ENCODE peak calls at places on chromosomes 11 and 22, in six cellular contexts. H is endodermal cell, L is psoas muscle, B is AG04450, O is lower leg skin, K is mesendoderm. G is an unnamed sample.

GRCh38 chr11:27976262-27976661 is 131.7 kb downstream of the KIF18A start:
- DNase-seq in B (no peak), O (no peak), K (no peak), H (no peak), L (no peak), G (no peak)

GRCh38 chr11:44608654-44609027 is 43.2 kb downstream of the CD82 start:
- DNase-seq in K (no peak), B (no peak), L (no peak), H (no peak), O (no peak), G (no peak)

GRCh38 chr11:69443968-69444364 is 37.5 kb upstream of the LINC01488 start:
- DNase-seq in B (no peak), H (peak; percentile 70), L (no peak), K (peak; percentile 55), O (no peak), G (no peak)

GRCh38 chr11:78957481-78958245 is 383.0 kb upstream of the NARS2 start:
- DNase-seq in K (no peak), L (no peak), B (no peak), H (no peak), O (peak; percentile 29), G (no peak)

GRCh38 chr11:6618117-6619020 is 853 bp downstream of the TPP1 start:
- DNase-seq in K (peak; percentile 67), L (peak; percentile 51), B (peak; percentile 59), O (no peak), H (no peak), G (no peak)

GRCh38 chr11:113265343-113265742 is 49.0 kb upstream of the TTC12 start:
- DNase-seq in O (peak; percentile 12), H (no peak), K (no peak), B (no peak), L (no peak), G (no peak)

GRCh38 chr11:97620012-97620411 is 1230.2 kb downstream of the JRKL start:
- DNase-seq in H (no peak), L (no peak), O (no peak), B (no peak), K (no peak), G (no peak)

GRCh38 chr11:73230931-73231330 is 12.8 kb downstream of the P2RY2 start:
- DNase-seq in B (no peak), H (peak; percentile 30), O (peak; percentile 50), L (peak; percentile 47), K (no peak), G (no peak)

GRCh38 chr11:133966924-133967598 is 10.3 kb upstream of the IGSF9B start:
- DNase-seq in O (no peak), B (no peak), H (peak; percentile 90), L (peak; percentile 76), K (peak; percentile 50), G (no peak)

GRCh38 chr22:30079952-30080533 is at the start of gene HORMAD2:
- DNase-seq in K (peak; percentile 95), H (peak; percentile 98), B (no peak), O (no peak), L (no peak), G (no peak)

GRCh38 chr11:42234381-42235035 is 775.1 kb upstream of the LRRC4C start:
- DNase-seq in B (no peak), K (peak; percentile 27), H (no peak), O (no peak), L (no peak), G (peak; percentile 56)

GRCh38 chr11:38646382-38646781 is 2048.3 kb upstream of the RAG2 start:
- DNase-seq in L (no peak), K (no peak), O (no peak), B (no peak), H (no peak), G (no peak)

GRCh38 chr11:110435780-110436717 is 6.3 kb downstream of the FDX1 start:
- DNase-seq in K (no peak), L (no peak), B (no peak), H (no peak), O (no peak), G (no peak)

GRCh38 chr11:11349051-11349450 is 4.0 kb downstream of the CSNK2A3 start:
- DNase-seq in L (no peak), K (no peak), B (no peak), H (no peak), O (no peak), G (no peak)

GRCh38 chr11:115047631-115048030 is 369.3 kb downstream of the NXPE2 start:
- DNase-seq in O (no peak), K (no peak), B (no peak), L (no peak), H (no peak), G (no peak)

GRCh38 chr22:35510481-35510934 is 30.1 kb upstream of the RASD2 start:
- DNase-seq in B (no peak), K (no peak), L (no peak), O (no peak), H (no peak), G (peak; percentile 12)

GRCh38 chr11:7905961-7906429 is 25.1 kb downstream of the OR10A6 start:
- DNase-seq in L (no peak), O (no peak), B (no peak), K (peak; percentile 98), H (peak; percentile 93), G (no peak)

GRCh38 chr11:129458756-129459535 is 83.3 kb downstream of the BARX2 start:
- DNase-seq in L (no peak), K (no peak), H (no peak), B (no peak), O (no peak), G (no peak)

GRCh38 chr11:82960779-82961143 is 59.2 kb downstream of the DDIAS start:
- DNase-seq in O (no peak), L (no peak), K (no peak), H (no peak), B (no peak), G (no peak)

GRCh38 chr11:65591939-65592814 is 3.4 kb downstream of the KCNK7 start:
- DNase-seq in O (no peak), L (peak; percentile 77), B (no peak), H (peak; percentile 94), K (peak; percentile 94), G (no peak)
- H3K4me3 ChIP-seq in O (no peak overlapping the region), L (peak overlapping the region; percentile 22), B (no peak overlapping the region), H (peak overlapping the region; percentile 72), K (peak overlapping the region; percentile 13), G (no peak overlapping the region)

GRCh38 chr11:76266701-76267100 is 60.4 kb upstream of the WNT11 start:
- DNase-seq in O (no peak), H (no peak), L (no peak), B (no peak), K (no peak), G (no peak)

GRCh38 chr11:76267563-76267962 is 61.3 kb upstream of the WNT11 start:
- DNase-seq in B (no peak), L (no peak), K (no peak), O (no peak), H (no peak), G (no peak)

GRCh38 chr11:76269661-76270322 is 63.5 kb upstream of the WNT11 start:
- DNase-seq in B (no peak), O (no peak), L (peak; percentile 73), H (no peak), K (no peak), G (no peak)

GRCh38 chr11:76269247-76269646 is 62.9 kb upstream of the WNT11 start:
- DNase-seq in L (peak; percentile 88), B (no peak), H (no peak), K (no peak), O (no peak), G (no peak)

GRCh38 chr11:76268498-76268897 is 62.2 kb upstream of the WNT11 start:
- DNase-seq in H (no peak), B (no peak), O (no peak), K (no peak), L (no peak), G (no peak)
- H3K4me3 ChIP-seq in H (no peak overlapping the region), B (no peak overlapping the region), O (no peak overlapping the region), K (no peak overlapping the region), L (no peak overlapping the region), G (no peak overlapping the region)

GRCh38 chr22:33920927-33921575 is 775 bp upstream of the LARGE1 start:
- DNase-seq in O (peak; percentile 100), L (peak; percentile 99), B (peak; percentile 91), K (peak; percentile 98), H (peak; percentile 100), G (peak; percentile 59)

GRCh38 chr22:33919591-33920501 is at the start of gene LARGE1:
- DNase-seq in O (peak; percentile 87), L (peak; percentile 69), B (no peak), K (peak; percentile 57), H (peak; percentile 83), G (no peak)

GRCh38 chr22:33918676-33919590 is 1.3 kb downstream of the LARGE1 start:
- DNase-seq in K (peak; percentile 60), O (no peak), L (no peak), H (no peak), B (no peak), G (no peak)

GRCh38 chr22:33914699-33915098 is 5.6 kb downstream of the LARGE1 start:
- DNase-seq in L (no peak), K (peak; percentile 67), H (no peak), B (no peak), O (no peak), G (no peak)

DNA sequence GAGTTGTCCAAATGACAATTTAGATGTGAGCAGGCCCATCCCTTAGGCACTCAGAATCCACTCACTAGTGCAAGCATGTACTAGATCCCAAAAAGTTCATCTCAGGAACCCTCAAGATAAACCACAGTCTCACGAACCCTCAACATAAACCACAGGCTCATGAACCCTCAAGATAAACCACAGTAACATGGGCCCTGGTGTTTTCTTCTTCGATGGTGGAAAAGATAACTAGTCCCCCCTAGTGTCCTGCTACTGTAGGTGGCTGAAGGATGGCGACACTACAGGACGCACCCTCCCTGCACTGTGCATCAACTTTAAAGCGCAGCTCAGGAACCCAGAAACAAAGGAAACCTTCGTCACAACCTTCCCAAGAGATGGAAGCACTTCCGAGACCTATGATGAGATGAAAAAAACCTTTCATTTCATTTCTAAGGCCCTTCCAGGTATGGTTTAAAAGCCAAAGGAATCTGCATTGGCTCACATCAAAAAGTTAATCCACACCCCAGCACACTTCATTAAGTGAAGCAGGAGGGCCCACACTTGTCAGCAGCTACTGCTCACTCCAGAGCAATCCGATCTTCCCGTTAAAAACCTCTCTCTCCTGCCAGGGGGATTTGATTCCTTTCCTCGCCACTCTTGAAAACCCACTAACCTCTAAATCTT is 2.4 kb downstream of the LARGE1 start:
- DNase-seq in K (peak; percentile 72), H (peak; percentile 62), O (no peak), B (no peak), L (no peak), G (no peak)
- H3K4me3 ChIP-seq in K (no peak overlapping the region), H (peak overlapping the region; percentile 91), O (no peak overlapping the region), B (no peak overlapping the region), L (peak overlapping the region; percentile 98), G (no peak overlapping the region)

DNA sequence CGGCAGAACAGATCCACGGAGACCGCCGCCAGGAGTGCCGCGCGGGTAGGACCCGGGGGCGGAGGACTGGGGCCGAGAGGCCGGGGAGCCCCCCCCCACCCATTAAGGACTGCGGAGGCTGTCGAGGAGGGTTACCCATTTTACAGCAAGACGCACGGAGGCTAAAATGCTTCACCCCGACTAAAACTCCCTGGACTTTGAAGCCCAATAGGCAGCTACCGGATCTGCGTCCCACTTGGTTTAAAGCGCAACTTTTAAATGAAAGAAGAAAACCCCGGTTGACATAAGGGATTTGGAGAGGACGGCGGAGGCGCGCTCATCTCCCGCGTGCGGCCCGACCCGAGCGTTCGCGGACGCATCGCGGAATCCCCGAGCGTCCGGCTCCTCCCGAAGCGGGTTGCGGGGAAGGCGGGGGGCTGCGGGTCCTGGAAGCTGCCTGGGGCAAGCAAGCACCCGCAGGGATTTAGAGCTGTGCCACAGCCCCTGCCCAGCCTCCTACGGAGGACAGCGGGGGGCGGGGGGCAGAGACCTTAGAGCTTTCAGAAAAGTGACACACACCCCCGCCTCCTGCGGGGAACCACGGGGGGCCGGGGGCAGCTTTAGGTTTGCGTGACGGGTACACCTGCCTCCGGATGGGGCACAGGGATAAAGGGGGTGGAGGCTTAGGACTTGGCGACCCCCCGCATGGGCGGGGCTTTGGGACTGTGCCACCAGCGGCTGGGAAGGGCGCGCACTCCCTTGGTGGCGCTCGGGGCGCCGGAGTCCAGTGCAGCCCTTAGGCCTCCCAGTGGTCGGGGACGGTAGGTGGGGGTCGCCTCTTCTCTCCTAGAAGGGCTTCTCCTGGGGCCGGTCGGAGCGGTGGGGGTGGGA is 761 bp upstream of the CELSR1 start:
- DNase-seq in O (no peak), K (peak; percentile 48), H (peak; percentile 80), L (peak; percentile 48), B (no peak), G (no peak)
- H3K4me3 ChIP-seq in O (peak overlapping the region; percentile 16), K (peak overlapping the region; percentile 16), H (peak overlapping the region; percentile 80), L (peak overlapping the region; percentile 53), B (peak overlapping the region; percentile 31), G (peak overlapping the region; percentile 23)